ENCODE peak calls at places on chromosomes 6 and 20, in six cellular contexts. J, L, R, A, I and U are unnamed samples.
A peak's percentile ranks its signal among the peaks of the same experiment; 100 is the strongest.

GRCh38 chr20:48191200-48191599 is 405.9 kb upstream of the SULF2 start:
- DNase-seq in J (no peak), L (no peak), R (no peak), A (no peak), I (no peak), U (peak; percentile 48)

GRCh38 chr20:14921546-14921945 is 584.1 kb upstream of the FLRT3 start:
- DNase-seq in J (no peak), L (no peak), R (no peak), A (no peak), I (no peak), U (peak; percentile 74)

GRCh38 chr6:98576811-98577210 is 257.6 kb upstream of the POU3F2 start:
- DNase-seq in J (no peak), L (no peak), R (no peak), A (no peak), I (no peak), U (no peak)

GRCh38 chr20:46701556-46701955 is 7.9 kb upstream of the SLC2A10 start:
- DNase-seq in J (no peak), L (no peak), R (no peak), A (no peak), I (no peak), U (no peak)

GRCh38 chr6:31175961-31176360 is 5.5 kb upstream of the POU5F1 start:
- DNase-seq in J (no peak), L (peak; percentile 63), R (no peak), A (no peak), I (no peak), U (no peak)

GRCh38 chr20:59412251-59412650 is 111.8 kb downstream of the EDN3 start:
- DNase-seq in J (no peak), L (no peak), R (no peak), A (no peak), I (no peak), U (no peak)

GRCh38 chr6:82568290-82568993 is 204.8 kb downstream of the TPBG start:
- DNase-seq in J (no peak), L (no peak), R (no peak), A (no peak), I (no peak), U (no peak)

GRCh38 chr20:11159728-11160127 is 485.9 kb upstream of the JAG1 start:
- DNase-seq in J (no peak), L (peak; percentile 58), R (no peak), A (no peak), I (no peak), U (no peak)

GRCh38 chr20:7147220-7147601 is 379.7 kb downstream of the BMP2 start:
- DNase-seq in J (no peak), L (no peak), R (no peak), A (no peak), I (no peak), U (peak; percentile 49)
- TF ChIP-seq CTCF in J (no peak), L (no peak), R (no peak), A (no peak), I (no peak), U (no peak)

GRCh38 chr6:26194774-26195375 is 107.6 kb downstream of the HFE start:
- DNase-seq in J (no peak), L (peak; percentile 48), R (no peak), A (no peak), I (no peak), U (no peak)
- H3K4me3 ChIP-seq in J (peak overlapping the region; percentile 91), L (peak overlapping the region; percentile 83), R (peak overlapping the region; percentile 69), A (peak overlapping the region; percentile 65), I (peak overlapping the region; percentile 82), U (peak overlapping the region; percentile 84)

DNA sequence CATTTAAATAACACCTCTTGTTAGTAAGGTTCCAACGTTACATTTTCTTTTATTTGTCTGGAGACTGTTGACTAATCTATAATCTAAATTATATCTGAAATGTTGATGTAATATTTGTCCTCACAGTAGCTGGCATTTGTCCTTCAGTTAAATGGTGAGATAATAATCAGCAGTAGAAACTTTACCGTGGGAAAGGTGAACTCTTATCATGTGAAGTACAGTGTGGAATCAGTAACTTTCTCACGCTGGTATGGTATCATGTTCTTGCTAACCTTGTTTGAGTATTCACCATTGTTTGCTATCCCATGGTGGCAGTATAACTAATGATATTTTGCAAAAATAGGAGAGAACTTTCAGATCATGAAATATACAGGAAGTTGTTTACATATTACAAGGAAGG is 4.7 kb downstream of the GMNN start:
- DNase-seq in J (no peak), L (no peak), R (no peak), A (no peak), I (no peak), U (no peak)
- TF ChIP-seq CTCF in J (no peak), L (no peak), R (no peak), A (no peak), I (no peak), U (no peak)

GRCh38 chr6:42978487-42978792 is 541 bp downstream of the PEX6 start:
- DNase-seq in J (peak; percentile 32), L (no peak), R (peak; percentile 81), A (no peak), I (no peak), U (no peak)
- H3K4me3 ChIP-seq in J (peak overlapping the region; percentile 88), L (peak overlapping the region; percentile 82), R (peak overlapping the region; percentile 95), A (peak overlapping the region; percentile 91), I (peak overlapping the region; percentile 49), U (peak overlapping the region; percentile 65)

GRCh38 chr6:145704153-145704781 is 31.1 kb downstream of the EPM2A start:
- DNase-seq in J (peak; percentile 22), L (peak; percentile 55), R (no peak), A (no peak), I (no peak), U (peak; percentile 24)
- TF ChIP-seq CTCF in J (peak; percentile 85), L (peak; percentile 47), R (peak; percentile 64), A (peak; percentile 45), I (peak; percentile 67), U (no peak)

DNA sequence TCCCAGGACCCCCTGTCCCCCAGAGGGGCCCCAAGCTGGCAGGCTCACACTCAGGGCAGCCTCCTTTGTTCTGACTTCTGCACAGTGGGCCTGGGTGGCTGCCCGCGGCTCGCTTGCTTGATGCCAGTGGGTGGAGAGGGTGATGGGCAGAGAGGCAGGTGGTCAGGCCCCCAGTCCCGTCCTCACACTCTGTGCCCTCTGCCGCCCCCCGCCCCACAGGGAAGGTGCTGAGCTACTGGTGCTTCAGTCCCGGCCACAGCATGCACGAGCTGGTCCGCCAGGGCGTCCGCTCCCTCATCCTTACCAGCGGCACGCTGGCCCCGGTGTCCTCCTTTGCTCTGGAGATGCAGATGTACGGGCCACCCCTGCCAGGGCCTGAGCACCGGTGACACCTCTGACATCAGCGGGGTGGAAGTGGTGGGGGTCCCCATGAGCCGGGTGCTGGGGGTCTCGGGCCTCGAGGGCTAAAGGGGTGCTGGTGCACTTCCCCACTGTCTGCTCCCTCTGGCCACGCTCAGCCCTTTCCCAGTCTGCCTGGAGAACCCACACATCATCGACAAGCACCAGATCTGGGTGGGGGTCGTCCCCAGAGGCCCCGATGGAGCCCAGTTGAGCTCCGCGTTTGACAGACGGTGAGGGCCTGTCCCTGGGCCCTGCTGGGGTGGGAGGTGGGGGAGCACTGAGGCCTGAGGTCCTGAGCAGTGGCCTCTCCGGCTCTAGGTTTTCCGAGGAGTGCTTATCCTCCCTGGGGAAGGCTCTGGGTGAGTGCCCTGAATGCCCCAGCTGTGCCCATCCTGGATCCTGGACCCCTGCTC is 8.8 kb upstream of the TNFRSF6B start:
- DNase-seq in J (no peak), L (no peak), R (no peak), A (no peak), I (no peak), U (no peak)
- H3K4me3 ChIP-seq in J (no peak overlapping the region), L (no peak overlapping the region), R (no peak overlapping the region), A (no peak overlapping the region), I (no peak overlapping the region), U (no peak overlapping the region)

GRCh38 chr6:159540152-159540551 is 152.9 kb downstream of the SOD2 start:
- DNase-seq in J (peak; percentile 66), L (no peak), R (no peak), A (no peak), I (no peak), U (no peak)
- TF ChIP-seq CTCF in J (peak; percentile 86), L (no peak), R (peak; percentile 19), A (no peak), I (no peak), U (no peak)

DNA sequence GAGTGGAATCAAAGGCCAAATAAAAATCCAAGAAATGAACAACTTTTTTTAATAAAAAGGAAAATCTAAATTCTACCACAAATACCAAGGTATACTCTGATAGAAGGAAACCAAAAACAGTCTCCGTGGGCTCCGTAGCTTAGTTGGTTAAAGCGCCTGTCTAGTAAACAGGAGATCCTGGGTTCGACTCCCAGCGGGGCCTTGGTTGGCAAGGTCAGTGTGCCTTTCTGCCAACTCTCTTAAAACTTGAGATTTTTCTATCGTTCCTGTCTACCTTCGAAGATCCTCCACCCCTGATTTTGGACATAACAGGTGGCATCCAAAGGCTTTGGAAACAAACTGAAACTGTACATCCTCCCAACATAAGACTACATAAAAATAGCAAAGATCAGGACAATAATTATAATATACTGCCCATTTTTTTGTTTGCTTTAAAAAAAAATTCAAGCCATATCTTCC is 197.9 kb downstream of the TRIM27 start:
- DNase-seq in J (no peak), L (no peak), R (no peak), A (no peak), I (no peak), U (peak; percentile 40)
- H3K4me3 ChIP-seq in J (no peak overlapping the region), L (no peak overlapping the region), R (no peak overlapping the region), A (no peak overlapping the region), I (no peak overlapping the region), U (no peak overlapping the region)